ENCODE peak calls at places on chromosomes 4 and X, in four cellular contexts. One of them, this sample, is unnamed.

GRCh38 chrX:72340046-72340445 is 34.3 kb upstream of the CITED1 start:
- DNase-seq in astrocyte of the spinal cord: no peak
- DNase-seq in fibroblast of pulmonary artery: no peak
- DNase-seq in HL-60: no peak
- DNase-seq in this sample: no peak

GRCh38 chr4:5746829-5747745 is 36.1 kb downstream of the EVC start:
- DNase-seq in astrocyte of the spinal cord: peak
- DNase-seq in HL-60: no peak
- DNase-seq in fibroblast of pulmonary artery: peak
- DNase-seq in this sample: peak

GRCh38 chrX:113260474-113260873 is 419.8 kb upstream of the AMOT start:
- DNase-seq in HL-60: no peak
- DNase-seq in fibroblast of pulmonary artery: peak
- DNase-seq in astrocyte of the spinal cord: no peak
- DNase-seq in this sample: no peak

GRCh38 chr4:1012031-1012739 is 759 bp downstream of the FGFRL1 start:
- DNase-seq in HL-60: peak
- DNase-seq in astrocyte of the spinal cord: peak
- DNase-seq in fibroblast of pulmonary artery: no peak
- DNase-seq in this sample: no peak

GRCh38 chr4:40323866-40324265 is 11.3 kb upstream of the CHRNA9 start:
- DNase-seq in astrocyte of the spinal cord: no peak
- DNase-seq in fibroblast of pulmonary artery: no peak
- DNase-seq in HL-60: no peak
- DNase-seq in this sample: no peak

GRCh38 chr4:53702334-53703266 is 111.3 kb upstream of the LNX1 start:
- DNase-seq in fibroblast of pulmonary artery: peak
- DNase-seq in HL-60: no peak
- DNase-seq in astrocyte of the spinal cord: peak
- DNase-seq in this sample: peak

GRCh38 chrX:110444996-110445395 is 86.3 kb downstream of the RTL9 start:
- DNase-seq in fibroblast of pulmonary artery: no peak
- DNase-seq in astrocyte of the spinal cord: no peak
- DNase-seq in HL-60: no peak
- DNase-seq in this sample: no peak

GRCh38 chrX:63930140-63930539 is 145.1 kb upstream of the ARHGEF9 start:
- DNase-seq in astrocyte of the spinal cord: no peak
- DNase-seq in fibroblast of pulmonary artery: no peak
- DNase-seq in HL-60: no peak
- DNase-seq in this sample: no peak

GRCh38 chr4:137393043-137393442 is 139.3 kb downstream of the PCDH18 start:
- DNase-seq in fibroblast of pulmonary artery: no peak
- DNase-seq in astrocyte of the spinal cord: peak
- DNase-seq in HL-60: no peak
- DNase-seq in this sample: peak

GRCh38 chrX:7254144-7254543 is 106.2 kb upstream of the PUDP start:
- DNase-seq in astrocyte of the spinal cord: no peak
- DNase-seq in HL-60: no peak
- DNase-seq in fibroblast of pulmonary artery: no peak
- DNase-seq in this sample: no peak

GRCh38 chr4:173910911-173911310 is 372.6 kb downstream of the FBXO8 start:
- DNase-seq in HL-60: peak
- DNase-seq in astrocyte of the spinal cord: no peak
- DNase-seq in fibroblast of pulmonary artery: no peak
- DNase-seq in this sample: no peak

GRCh38 chr4:141656031-141656430 is 19.6 kb downstream of the IL15 start:
- DNase-seq in astrocyte of the spinal cord: no peak
- DNase-seq in fibroblast of pulmonary artery: no peak
- DNase-seq in HL-60: no peak
- DNase-seq in this sample: no peak

GRCh38 chrX:149527705-149528104 is 13.1 kb upstream of the EOLA1 start:
- DNase-seq in astrocyte of the spinal cord: peak
- DNase-seq in HL-60: peak
- DNase-seq in fibroblast of pulmonary artery: peak
- DNase-seq in this sample: peak

GRCh38 chrX:63657821-63658220 is 127.2 kb downstream of the ARHGEF9 start:
- DNase-seq in astrocyte of the spinal cord: peak
- DNase-seq in fibroblast of pulmonary artery: peak
- DNase-seq in HL-60: peak
- DNase-seq in this sample: peak

GRCh38 chr4:174318829-174319764 is 35.4 kb downstream of the CEP44 start:
- DNase-seq in HL-60: no peak
- DNase-seq in astrocyte of the spinal cord: peak
- DNase-seq in fibroblast of pulmonary artery: peak
- DNase-seq in this sample: peak

GRCh38 chrX:14420876-14421275 is 108.5 kb upstream of the GLRA2 start:
- DNase-seq in astrocyte of the spinal cord: no peak
- DNase-seq in HL-60: no peak
- DNase-seq in fibroblast of pulmonary artery: no peak
- DNase-seq in this sample: no peak

GRCh38 chr4:20318899-20319291 is 67.2 kb downstream of the SLIT2 start:
- DNase-seq in fibroblast of pulmonary artery: no peak
- DNase-seq in astrocyte of the spinal cord: no peak
- DNase-seq in HL-60: no peak
- DNase-seq in this sample: no peak

GRCh38 chr4:138611721-138612120 is 369.6 kb upstream of the SLC7A11 start:
- DNase-seq in fibroblast of pulmonary artery: no peak
- DNase-seq in HL-60: no peak
- DNase-seq in astrocyte of the spinal cord: no peak
- DNase-seq in this sample: no peak

GRCh38 chrX:118974088-118974907 is at the start of gene LONRF3:
- DNase-seq in astrocyte of the spinal cord: peak
- DNase-seq in HL-60: peak
- DNase-seq in fibroblast of pulmonary artery: peak
- DNase-seq in this sample: peak

GRCh38 chr4:128573781-128574508 is 235.6 kb upstream of the JADE1 start:
- DNase-seq in astrocyte of the spinal cord: peak
- DNase-seq in fibroblast of pulmonary artery: peak
- DNase-seq in HL-60: no peak
- DNase-seq in this sample: peak

GRCh38 chr4:1873776-1874175 is 2.6 kb downstream of the NSD2 start:
- DNase-seq in fibroblast of pulmonary artery: no peak
- DNase-seq in astrocyte of the spinal cord: no peak
- DNase-seq in HL-60: no peak
- DNase-seq in this sample: no peak

GRCh38 chr4:153346031-153346430 is 1.5 kb downstream of the MND1 start:
- DNase-seq in astrocyte of the spinal cord: no peak
- DNase-seq in fibroblast of pulmonary artery: no peak
- DNase-seq in HL-60: no peak
- DNase-seq in this sample: no peak

GRCh38 chr4:108547682-108548081 is 72.7 kb upstream of the RPL34 start:
- DNase-seq in astrocyte of the spinal cord: no peak
- DNase-seq in fibroblast of pulmonary artery: no peak
- DNase-seq in HL-60: no peak
- DNase-seq in this sample: no peak

GRCh38 chr4:75990129-75990528 is 616 bp downstream of the SDAD1 start:
- DNase-seq in fibroblast of pulmonary artery: peak
- DNase-seq in HL-60: no peak
- DNase-seq in astrocyte of the spinal cord: no peak
- DNase-seq in this sample: peak

GRCh38 chr4:2408401-2408958 is 10.0 kb downstream of the ZFYVE28 start:
- DNase-seq in HL-60: no peak
- DNase-seq in astrocyte of the spinal cord: no peak
- DNase-seq in fibroblast of pulmonary artery: no peak
- DNase-seq in this sample: no peak

GRCh38 chrX:47648376-47648775 is 2.0 kb downstream of the ELK1 start:
- DNase-seq in HL-60: no peak
- DNase-seq in astrocyte of the spinal cord: peak
- DNase-seq in fibroblast of pulmonary artery: no peak
- DNase-seq in this sample: no peak

GRCh38 chrX:133570549-133570948 is 155.3 kb upstream of the GPC4 start:
- DNase-seq in astrocyte of the spinal cord: peak
- DNase-seq in HL-60: no peak
- DNase-seq in fibroblast of pulmonary artery: no peak
- DNase-seq in this sample: peak

GRCh38 chr4:10582059-10582686 is 102.4 kb downstream of the CLNK start:
- DNase-seq in fibroblast of pulmonary artery: peak
- DNase-seq in astrocyte of the spinal cord: peak
- DNase-seq in HL-60: no peak
- DNase-seq in this sample: peak

GRCh38 chrX:114532093-114532805 is 51.6 kb upstream of the HTR2C start:
- DNase-seq in fibroblast of pulmonary artery: peak
- DNase-seq in HL-60: no peak
- DNase-seq in astrocyte of the spinal cord: peak
- DNase-seq in this sample: no peak

GRCh38 chrX:79235899-79236298 is 91.4 kb downstream of the GPR174 start:
- DNase-seq in HL-60: no peak
- DNase-seq in astrocyte of the spinal cord: no peak
- DNase-seq in fibroblast of pulmonary artery: no peak
- DNase-seq in this sample: no peak

GRCh38 chr4:19729873-19730735 is 521.6 kb upstream of the SLIT2 start:
- DNase-seq in astrocyte of the spinal cord: peak
- DNase-seq in fibroblast of pulmonary artery: peak
- DNase-seq in HL-60: peak
- DNase-seq in this sample: peak

GRCh38 chr4:53365121-53365485 is 758 bp downstream of the SCFD2 start:
- DNase-seq in fibroblast of pulmonary artery: peak
- DNase-seq in astrocyte of the spinal cord: peak
- DNase-seq in HL-60: peak
- DNase-seq in this sample: peak

GRCh38 chr4:148443550-148444295 is 1.5 kb upstream of the NR3C2 start:
- DNase-seq in astrocyte of the spinal cord: no peak
- DNase-seq in HL-60: no peak
- DNase-seq in fibroblast of pulmonary artery: no peak
- DNase-seq in this sample: no peak

DNA sequence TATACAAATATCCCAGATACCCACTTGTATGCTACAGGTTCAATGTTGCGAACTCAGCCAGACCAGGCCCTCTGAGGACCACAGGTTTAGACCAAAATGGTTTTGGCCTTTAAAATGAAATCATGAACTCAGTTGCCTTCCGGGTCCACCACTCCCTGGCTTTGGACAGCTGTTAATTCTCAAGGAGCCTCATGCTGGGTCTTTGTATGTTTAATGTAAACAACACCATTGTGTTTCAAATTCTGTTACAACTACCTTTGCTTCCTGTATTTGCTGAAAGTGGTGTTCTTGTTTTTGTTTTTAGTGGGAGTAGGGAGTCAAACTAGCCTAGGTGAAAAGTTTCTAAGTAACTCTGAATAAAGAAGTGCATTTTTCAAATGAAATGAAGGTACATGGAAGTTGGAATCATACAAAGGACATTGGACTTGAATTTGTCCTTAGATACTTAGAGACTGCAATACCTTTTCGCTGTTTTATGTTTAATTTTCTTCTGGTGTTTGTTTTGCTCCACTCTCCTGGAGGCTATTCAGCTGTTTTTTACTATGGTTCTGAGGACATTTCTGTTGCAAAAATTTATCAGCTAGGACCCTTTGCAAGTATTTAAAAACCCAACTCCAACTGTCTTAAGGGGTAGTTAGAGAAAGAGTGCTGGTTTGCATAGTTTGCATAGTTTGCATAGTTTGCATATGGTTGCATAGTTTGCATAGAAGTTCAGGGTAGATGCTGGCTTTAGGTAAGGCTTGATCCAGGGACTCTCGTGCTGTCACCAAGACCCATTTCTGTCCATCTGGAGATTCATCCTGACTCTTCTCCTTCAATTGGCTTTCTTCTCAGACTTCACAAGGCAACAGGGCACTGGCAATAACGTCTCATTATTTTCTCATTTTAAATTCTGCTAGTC is 70.1 kb downstream of the MID1IP1 start:
- DNase-seq in HL-60: no peak
- DNase-seq in fibroblast of pulmonary artery: no peak
- DNase-seq in astrocyte of the spinal cord: no peak
- DNase-seq in this sample: no peak
- H3K4me3 ChIP-seq in HL-60: no peak
- H3K4me3 ChIP-seq in fibroblast of pulmonary artery: no peak
- H3K4me3 ChIP-seq in astrocyte of the spinal cord: no peak
- H3K4me3 ChIP-seq in this sample: no peak

DNA sequence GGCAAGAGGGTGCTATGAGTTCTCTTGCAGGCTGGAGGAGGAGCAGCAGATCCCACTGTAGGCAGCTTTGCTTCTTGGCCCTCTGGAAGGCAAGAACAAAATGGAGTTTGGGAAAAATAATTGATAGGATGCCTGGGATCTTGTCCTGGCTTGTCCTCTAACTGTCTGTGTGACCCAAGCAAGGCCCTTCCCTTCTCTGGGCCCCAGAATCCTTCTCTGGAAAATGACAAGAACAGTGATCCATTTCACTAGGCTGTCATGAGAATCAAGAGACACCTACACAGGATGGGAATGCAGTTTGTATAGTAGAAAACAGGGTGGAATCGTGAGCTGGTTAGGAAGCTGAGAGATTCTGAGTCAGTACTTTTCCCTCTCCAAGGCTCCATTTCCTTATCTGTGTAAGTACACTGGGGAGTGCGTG is 133.3 kb downstream of the PJA1 start:
- DNase-seq in astrocyte of the spinal cord: no peak
- DNase-seq in HL-60: no peak
- DNase-seq in fibroblast of pulmonary artery: peak
- DNase-seq in this sample: peak
- TF ChIP-seq CTCF in astrocyte of the spinal cord: no peak
- TF ChIP-seq CTCF in HL-60: no peak
- TF ChIP-seq CTCF in fibroblast of pulmonary artery: no peak
- TF ChIP-seq CTCF in this sample: no peak

GRCh38 chr4:26863512-26863911 is 2.9 kb downstream of the STIM2 start:
- DNase-seq in fibroblast of pulmonary artery: no peak
- DNase-seq in HL-60: no peak
- DNase-seq in astrocyte of the spinal cord: no peak
- DNase-seq in this sample: no peak
- H3K4me3 ChIP-seq in fibroblast of pulmonary artery: peak
- H3K4me3 ChIP-seq in HL-60: no peak
- H3K4me3 ChIP-seq in astrocyte of the spinal cord: no peak
- H3K4me3 ChIP-seq in this sample: no peak

GRCh38 chr4:140612356-140612755 is 43.6 kb upstream of the UCP1 start:
- DNase-seq in astrocyte of the spinal cord: no peak
- DNase-seq in HL-60: no peak
- DNase-seq in fibroblast of pulmonary artery: no peak
- DNase-seq in this sample: no peak

GRCh38 chr4:140621161-140621560 is 52.4 kb upstream of the UCP1 start:
- DNase-seq in fibroblast of pulmonary artery: no peak
- DNase-seq in HL-60: no peak
- DNase-seq in astrocyte of the spinal cord: no peak
- DNase-seq in this sample: no peak

GRCh38 chr4:140615451-140615850 is 46.7 kb upstream of the UCP1 start:
- DNase-seq in astrocyte of the spinal cord: no peak
- DNase-seq in fibroblast of pulmonary artery: no peak
- DNase-seq in HL-60: no peak
- DNase-seq in this sample: no peak

GRCh38 chr4:140622333-140622958 is 53.7 kb upstream of the UCP1 start:
- DNase-seq in fibroblast of pulmonary artery: no peak
- DNase-seq in astrocyte of the spinal cord: no peak
- DNase-seq in HL-60: no peak
- DNase-seq in this sample: no peak

DNA sequence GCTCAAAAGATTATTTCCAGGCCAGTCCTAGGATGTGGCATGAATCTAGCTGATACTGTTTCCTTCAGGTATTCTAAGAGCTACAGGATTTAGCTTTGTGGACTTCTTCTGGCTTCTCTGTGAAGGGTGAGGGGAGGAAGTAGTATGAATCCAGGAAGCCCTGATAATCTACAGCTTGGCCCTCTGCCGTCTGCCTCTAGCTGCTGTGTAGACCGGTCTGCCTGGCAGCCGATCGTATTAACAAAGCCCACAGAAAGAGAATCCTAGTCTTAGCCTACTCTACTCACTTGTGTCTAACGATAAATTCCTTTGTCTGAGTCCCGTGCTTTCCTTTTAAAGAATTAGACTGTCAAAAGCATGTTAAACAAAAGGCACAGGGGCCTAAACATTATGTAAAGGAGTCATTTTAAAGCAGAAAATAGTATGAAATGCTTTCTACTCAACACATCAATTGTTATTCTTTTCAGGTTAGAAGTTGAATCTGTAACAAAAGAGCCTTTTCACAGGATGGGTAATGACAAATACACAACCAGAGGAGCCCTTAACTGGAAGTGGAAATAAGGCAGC is 48.8 kb upstream of the UCP1 start:
- DNase-seq in astrocyte of the spinal cord: no peak
- DNase-seq in fibroblast of pulmonary artery: peak
- DNase-seq in HL-60: no peak
- DNase-seq in this sample: peak
- TF ChIP-seq CTCF in astrocyte of the spinal cord: no peak
- TF ChIP-seq CTCF in fibroblast of pulmonary artery: no peak
- TF ChIP-seq CTCF in HL-60: no peak
- TF ChIP-seq CTCF in this sample: no peak